ENCODE peak calls at places on chromosome 17, in five cellular contexts. W is OCI-LY7; D is cardiac muscle cell; V is CD8-positive, alpha-beta memory T cell; P is tibial nerve. H is an unnamed sample.

GRCh38 chr17:72455562-72455961 is 334.7 kb downstream of the SOX9 start:
- DNase-seq in W (no peak), D (no peak), V (no peak), P (no peak), H (no peak)

GRCh38 chr17:31413871-31414589 is 22.6 kb downstream of the RAB11FIP4 start:
- DNase-seq in W (no peak), D (no peak), V (no peak), P (no peak), H (peak; percentile 93)

GRCh38 chr17:60652484-60653247 is 25.0 kb upstream of the BCAS3 start:
- DNase-seq in W (peak; percentile 47), D (no peak), V (no peak), P (no peak), H (no peak)

GRCh38 chr17:2996208-2996855 is 67.1 kb downstream of the OR1D5 start:
- DNase-seq in W (no peak), D (no peak), V (no peak), P (peak; percentile 39), H (peak; percentile 8)

GRCh38 chr17:75509528-75510258 is 5.6 kb downstream of the CASKIN2 start:
- DNase-seq in W (no peak), D (no peak), V (no peak), P (no peak), H (no peak)

GRCh38 chr17:66547170-66547865 is 244.9 kb downstream of the PRKCA start:
- DNase-seq in W (no peak), D (no peak), V (no peak), P (no peak), H (no peak)

GRCh38 chr17:40846515-40847155 is 20.4 kb downstream of the KRT12 start:
- DNase-seq in W (no peak), D (no peak), V (no peak), P (no peak), H (no peak)

GRCh38 chr17:82367724-82368524 is 3.6 kb upstream of the UTS2R start:
- DNase-seq in W (peak; percentile 96), D (peak; percentile 42), V (no peak), P (no peak), H (no peak)

GRCh38 chr17:60393840-60394529 is 2.1 kb upstream of the USP32 start:
- DNase-seq in W (no peak), D (no peak), V (no peak), P (no peak), H (no peak)

GRCh38 chr17:40340880-40341807 is 23.4 kb downstream of the GJD3 start:
- DNase-seq in W (peak; percentile 90), D (peak; percentile 79), V (peak; percentile 94), P (peak; percentile 84), H (peak; percentile 74)

GRCh38 chr17:14299261-14300093 is 1.4 kb upstream of the HS3ST3B1 start:
- DNase-seq in W (no peak), D (peak; percentile 64), V (peak; percentile 58), P (no peak), H (no peak)

GRCh38 chr17:78716814-78717393 is 65.2 kb downstream of the CYTH1 start:
- DNase-seq in W (peak; percentile 67), D (no peak), V (no peak), P (peak; percentile 53), H (peak; percentile 93)

GRCh38 chr17:49259663-49260010 is 29.1 kb upstream of the PHOSPHO1 start:
- DNase-seq in W (no peak), D (no peak), V (no peak), P (no peak), H (no peak)

GRCh38 chr17:49260922-49261291 is 30.3 kb upstream of the PHOSPHO1 start:
- DNase-seq in W (no peak), D (no peak), V (no peak), P (no peak), H (no peak)

GRCh38 chr17:49266233-49266632 is 35.6 kb upstream of the PHOSPHO1 start:
- DNase-seq in W (no peak), D (no peak), V (no peak), P (no peak), H (no peak)

GRCh38 chr17:49257296-49257695 is 26.7 kb upstream of the PHOSPHO1 start:
- DNase-seq in W (no peak), D (no peak), V (no peak), P (no peak), H (no peak)

DNA sequence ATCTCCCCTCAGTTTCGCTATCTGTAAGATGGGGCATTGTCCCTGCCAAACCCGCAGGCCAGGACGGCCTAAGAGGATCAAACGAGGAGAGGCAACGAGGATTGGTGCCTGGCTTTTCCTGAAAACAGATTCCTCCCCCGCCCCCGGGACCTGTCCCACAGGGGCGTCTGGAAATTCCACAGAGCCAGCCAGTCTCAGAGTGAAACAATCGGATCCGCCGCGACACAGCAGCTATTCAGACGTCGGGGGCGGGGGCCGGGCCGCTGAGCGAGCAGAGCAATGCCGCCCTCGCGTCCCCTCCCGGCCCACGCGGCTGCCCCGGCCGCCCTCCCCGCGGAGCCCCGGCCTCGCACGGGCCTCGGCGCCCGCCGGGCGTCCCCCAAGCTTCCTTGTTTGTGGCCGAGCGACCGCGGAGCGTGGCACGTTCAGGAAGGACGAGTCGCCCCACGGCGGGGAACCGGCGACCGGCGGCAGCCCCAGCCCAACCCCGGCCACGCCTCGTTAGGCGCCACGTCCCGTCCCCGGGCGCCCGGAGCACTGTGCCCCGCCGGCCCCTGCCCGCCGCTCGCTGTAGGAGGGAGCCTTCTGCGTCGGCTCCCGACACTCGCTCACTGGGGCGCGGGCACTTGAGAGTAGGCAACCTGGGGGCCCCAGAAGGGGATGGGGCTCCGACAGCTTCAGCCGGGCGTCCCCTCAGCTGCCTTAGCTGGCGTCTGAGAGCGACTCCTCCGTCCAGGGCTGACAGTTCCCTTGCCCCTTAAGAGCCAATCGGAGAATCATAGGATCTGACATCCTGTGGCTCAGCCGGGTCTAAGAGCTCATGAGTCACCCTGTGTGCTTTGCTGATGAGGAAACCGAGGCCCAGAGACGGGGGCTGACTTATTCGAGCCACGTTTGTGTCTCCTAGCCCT is 29.7 kb upstream of the PHOSPHO1 start:
- DNase-seq in W (no peak), D (peak; percentile 65), V (peak; percentile 63), P (peak; percentile 24), H (peak; percentile 33)
- H3K27ac ChIP-seq in W (no peak overlapping the region), D (no peak overlapping the region), V (no peak overlapping the region), P (peak overlapping the region; percentile 83), H (peak overlapping the region; percentile 30)

GRCh38 chr17:42253601-42254000 is 22.6 kb downstream of the STAT5B start:
- DNase-seq in W (no peak), D (no peak), V (no peak), P (no peak), H (no peak)
- H3K27ac ChIP-seq in W (no peak overlapping the region), D (no peak overlapping the region), V (no peak overlapping the region), P (no peak overlapping the region), H (no peak overlapping the region)

DNA sequence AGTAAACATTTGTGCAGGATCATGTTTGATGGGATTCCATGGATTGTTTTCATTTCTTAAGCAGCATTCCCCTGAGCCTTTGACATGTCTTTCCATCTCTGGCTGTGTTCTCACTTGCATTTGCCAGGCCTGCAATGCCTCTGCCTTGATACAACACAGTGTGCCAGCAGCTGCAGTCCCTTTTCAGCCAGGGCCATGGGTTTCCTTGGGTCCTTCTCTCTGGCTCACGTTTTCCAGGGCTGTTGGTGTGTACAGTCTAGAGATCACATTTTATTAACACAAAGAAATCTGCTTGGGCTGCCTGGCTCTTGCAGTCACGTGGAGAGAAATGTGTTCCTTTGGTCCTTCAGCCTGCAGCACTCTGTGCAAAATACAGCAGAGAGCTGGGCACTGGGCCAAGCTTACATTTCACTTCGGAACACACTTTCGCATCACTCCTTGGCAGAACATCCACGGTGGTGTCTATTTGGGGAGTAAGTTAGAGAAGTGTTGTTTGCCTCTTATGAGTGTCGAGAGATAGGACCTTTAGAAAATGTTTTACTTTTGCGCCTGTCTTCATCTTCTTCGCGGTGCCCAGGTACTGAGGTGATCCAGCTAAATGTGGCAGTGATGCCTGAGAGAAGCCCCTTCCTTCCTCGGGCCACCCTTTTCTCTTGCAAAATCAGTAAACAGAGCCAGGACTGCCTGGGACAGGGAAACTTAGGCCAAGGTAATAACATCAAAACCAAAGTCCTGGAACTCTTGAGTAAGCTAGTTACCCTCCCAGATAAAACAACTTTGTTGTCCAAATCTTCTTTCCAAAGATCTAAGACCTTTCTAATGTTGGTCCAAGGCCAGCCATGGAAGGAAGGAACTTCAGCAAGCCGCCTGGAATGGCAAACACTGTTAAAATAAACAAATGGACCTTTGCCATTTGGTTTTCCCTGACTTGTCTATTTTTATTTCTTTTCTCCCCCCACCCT is 20.9 kb downstream of the HLF start:
- DNase-seq in W (no peak), D (peak; percentile 21), V (no peak), P (peak; percentile 95), H (peak; percentile 64)
- H3K27ac ChIP-seq in W (no peak overlapping the region), D (no peak overlapping the region), V (no peak overlapping the region), P (peak overlapping the region; percentile 86), H (peak overlapping the region; percentile 84)

GRCh38 chr17:70987867-70988340 is 818.6 kb downstream of the KCNJ2 start:
- DNase-seq in W (no peak), D (no peak), V (no peak), P (no peak), H (no peak)
- H3K27ac ChIP-seq in W (no peak overlapping the region), D (no peak overlapping the region), V (no peak overlapping the region), P (no peak overlapping the region), H (no peak overlapping the region)

GRCh38 chr17:17491031-17491471 is 5.1 kb downstream of the RASD1 start:
- DNase-seq in W (no peak), D (no peak), V (no peak), P (no peak), H (no peak)
- H3K27ac ChIP-seq in W (no peak overlapping the region), D (no peak overlapping the region), V (no peak overlapping the region), P (no peak overlapping the region), H (peak overlapping the region; percentile 78)